ENCODE peak calls at places on chromosomes 13 and 19, in nine cellular contexts. N is A549, H is IMR-90, R is PC-9, X is PC-3, J is thoracic aorta, T is Peyer's patch, W is right lobe of liver, D is heart right ventricle. K is an unnamed sample.

GRCh38 chr13:68627377-68627776 is 1397.2 kb upstream of the PCDH9 start:
- DNase-seq in N (no peak), H (no peak), R (no peak), X (no peak), J (no peak), T (no peak), W (no peak), D (no peak), K (no peak)

GRCh38 chr13:112980441-112980840 is 11.4 kb downstream of the MCF2L start:
- DNase-seq in N (no peak), H (no peak), R (no peak), X (no peak), J (no peak), T (no peak), W (no peak), D (no peak), K (no peak)

GRCh38 chr19:48719263-48720171 is at the start of gene MAMSTR:
- DNase-seq in N (no peak), H (no peak), R (no peak), X (no peak), J (no peak), T (no peak), W (no peak), D (peak; percentile 30), K (no peak)

GRCh38 chr19:13012690-13013608 is 17.7 kb downstream of the NFIX start:
- DNase-seq in N (no peak), H (peak; percentile 63), R (no peak), X (peak; percentile 78), J (no peak), T (no peak), W (peak; percentile 75), D (no peak), K (no peak)

GRCh38 chr19:1045247-1045603 is 5.3 kb downstream of the ABCA7 start:
- DNase-seq in N (peak; percentile 91), H (no peak), R (peak; percentile 87), X (peak; percentile 66), J (no peak), T (no peak), W (peak; percentile 28), D (no peak), K (no peak)

GRCh38 chr19:2604747-2605329 is 97.7 kb downstream of the GNG7 start:
- DNase-seq in N (no peak), H (no peak), R (no peak), X (no peak), J (no peak), T (no peak), W (no peak), D (no peak), K (no peak)

GRCh38 chr13:97068964-97069815 is 74.9 kb upstream of the OXGR1 start:
- DNase-seq in N (no peak), H (no peak), R (no peak), X (no peak), J (no peak), T (no peak), W (no peak), D (no peak), K (no peak)

GRCh38 chr19:14661372-14661924 is 13.2 kb downstream of the ADGRE3 start:
- DNase-seq in N (no peak), H (no peak), R (no peak), X (no peak), J (no peak), T (no peak), W (no peak), D (no peak), K (no peak)

GRCh38 chr19:49056101-49056901 is 1.2 kb downstream of the CGB7 start:
- DNase-seq in N (peak; percentile 64), H (peak; percentile 28), R (peak; percentile 54), X (peak; percentile 52), J (no peak), T (peak; percentile 45), W (peak; percentile 72), D (peak; percentile 43), K (no peak)

GRCh38 chr19:53576941-53577653 is 39.2 kb downstream of the ZNF331 start:
- DNase-seq in N (no peak), H (no peak), R (no peak), X (no peak), J (no peak), T (no peak), W (no peak), D (no peak), K (no peak)

GRCh38 chr13:32033744-32034143 is 2.2 kb downstream of the FRY start:
- DNase-seq in N (no peak), H (peak; percentile 33), R (peak; percentile 77), X (no peak), J (no peak), T (no peak), W (no peak), D (no peak), K (peak; percentile 39)
- H3K27ac ChIP-seq in N (no peak overlapping the region), H (peak overlapping the region; percentile 43), R (no peak overlapping the region), X (no peak overlapping the region), J (no peak overlapping the region), T (no peak overlapping the region), W (no peak overlapping the region), D (no peak overlapping the region), K (peak overlapping the region; percentile 38)

GRCh38 chr19:43731346-43731745 is 15.5 kb downstream of the IRGC start:
- DNase-seq in N (no peak), H (no peak), R (no peak), X (no peak), J (no peak), T (no peak), W (no peak), D (no peak), K (no peak)

GRCh38 chr19:43727593-43727853 is 11.6 kb downstream of the IRGC start:
- DNase-seq in N (no peak), H (no peak), R (no peak), X (no peak), J (no peak), T (no peak), W (no peak), D (no peak), K (no peak)

GRCh38 chr19:43735013-43735412 is 19.1 kb downstream of the IRGC start:
- DNase-seq in N (no peak), H (no peak), R (no peak), X (no peak), J (no peak), T (no peak), W (no peak), D (no peak), K (no peak)

GRCh38 chr19:43735957-43736356 is 18.8 kb downstream of the SMG9 start:
- DNase-seq in N (no peak), H (peak; percentile 68), R (no peak), X (no peak), J (no peak), T (no peak), W (no peak), D (no peak), K (no peak)

DNA sequence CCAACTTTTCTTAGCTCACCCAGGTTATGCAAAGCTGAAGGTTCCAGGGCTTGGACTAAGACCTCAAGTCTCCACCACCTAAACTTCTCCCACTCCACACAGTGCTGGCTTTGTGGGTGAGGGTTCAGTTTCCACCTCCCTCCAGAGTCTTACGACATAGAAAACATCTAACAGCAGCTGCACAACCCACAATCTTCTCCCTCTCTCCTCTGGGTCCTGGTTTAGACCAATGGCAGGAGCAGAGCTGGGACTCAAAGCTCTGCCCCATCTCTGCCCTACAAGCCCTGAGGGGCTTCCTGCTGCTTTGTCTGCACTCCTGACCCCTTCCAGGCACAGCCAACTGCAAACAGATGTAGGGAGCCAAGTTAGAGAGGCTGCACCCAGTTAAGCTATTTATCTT is 16.0 kb downstream of the IRGC start:
- DNase-seq in N (no peak), H (peak; percentile 11), R (peak; percentile 41), X (no peak), J (no peak), T (no peak), W (no peak), D (no peak), K (no peak)
- H3K27ac ChIP-seq in N (no peak overlapping the region), H (no peak overlapping the region), R (no peak overlapping the region), X (no peak overlapping the region), J (no peak overlapping the region), T (no peak overlapping the region), W (no peak overlapping the region), D (no peak overlapping the region), K (no peak overlapping the region)

DNA sequence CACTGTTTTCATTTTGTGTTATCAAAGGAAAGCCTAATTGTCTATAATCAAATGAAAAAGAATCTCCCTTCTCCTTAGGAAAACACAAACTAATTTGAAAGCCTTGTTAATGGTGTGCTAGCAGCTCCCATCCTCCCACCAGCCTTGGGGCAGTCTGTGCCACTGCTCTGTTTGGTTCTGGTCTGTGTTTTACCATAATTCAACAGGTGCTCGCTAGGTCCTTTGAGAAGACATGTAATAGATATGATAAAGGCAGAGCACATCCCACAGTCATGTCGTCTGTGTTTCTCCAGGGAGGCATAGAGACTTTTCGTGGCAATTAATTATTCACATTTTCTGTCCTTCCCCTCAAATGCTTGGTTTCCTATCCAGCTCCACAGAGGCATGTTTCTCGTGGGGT is 23.8 kb downstream of the FAM124A start:
- DNase-seq in N (no peak), H (no peak), R (no peak), X (no peak), J (no peak), T (no peak), W (no peak), D (no peak), K (no peak)
- H3K27ac ChIP-seq in N (no peak overlapping the region), H (no peak overlapping the region), R (no peak overlapping the region), X (no peak overlapping the region), J (no peak overlapping the region), T (no peak overlapping the region), W (no peak overlapping the region), D (peak overlapping the region; percentile 78), K (no peak overlapping the region)

GRCh38 chr19:17245535-17245984 is at the start of gene NR2F6:
- DNase-seq in N (no peak), H (no peak), R (no peak), X (no peak), J (no peak), T (no peak), W (no peak), D (no peak), K (no peak)

GRCh38 chr19:17246681-17247425 is 1.1 kb upstream of the NR2F6 start:
- DNase-seq in N (peak; percentile 68), H (peak; percentile 23), R (peak; percentile 53), X (no peak), J (no peak), T (no peak), W (peak; percentile 69), D (peak; percentile 46), K (no peak)

GRCh38 chr19:17248011-17248776 is 2.5 kb upstream of the NR2F6 start:
- DNase-seq in N (no peak), H (no peak), R (peak; percentile 98), X (no peak), J (no peak), T (no peak), W (no peak), D (no peak), K (no peak)

GRCh38 chr19:17254636-17255035 is 8.9 kb upstream of the NR2F6 start:
- DNase-seq in N (no peak), H (no peak), R (peak; percentile 40), X (no peak), J (no peak), T (no peak), W (no peak), D (no peak), K (no peak)

DNA sequence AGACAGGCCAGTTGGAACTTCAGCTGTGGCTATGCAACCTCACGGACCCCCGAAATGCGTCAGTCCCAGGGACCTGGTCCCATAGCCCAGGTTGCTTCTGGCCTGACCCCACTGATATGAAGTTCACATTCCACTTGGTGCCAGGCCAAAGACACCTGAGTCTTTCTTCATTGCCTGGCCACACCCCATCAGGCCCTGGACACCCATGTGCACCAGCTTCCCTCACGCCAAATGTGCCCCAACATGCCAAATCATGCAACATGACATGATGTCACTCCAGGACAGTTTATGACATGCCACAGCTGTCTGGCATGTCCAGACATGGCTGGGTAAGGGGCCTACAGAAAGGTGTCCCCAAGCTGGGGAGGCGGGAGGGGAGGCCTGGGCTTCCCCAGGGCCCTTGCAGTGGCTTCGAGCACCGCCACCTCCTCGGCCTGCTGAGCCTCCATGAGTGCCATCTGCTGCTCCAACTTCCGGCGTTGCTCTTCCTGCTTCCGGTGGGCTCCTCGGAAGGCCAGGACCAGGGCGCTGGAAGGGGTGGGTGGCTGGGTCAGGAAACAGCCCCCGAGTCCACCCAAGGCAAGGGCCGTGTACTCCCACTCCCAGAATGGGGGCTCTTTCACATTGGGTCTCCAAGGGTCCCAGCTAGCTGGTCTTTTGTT is 4.3 kb upstream of the NR2F6 start:
- DNase-seq in N (no peak), H (no peak), R (peak; percentile 31), X (no peak), J (no peak), T (no peak), W (no peak), D (no peak), K (no peak)
- H3K27ac ChIP-seq in N (peak overlapping the region; percentile 92), H (no peak overlapping the region), R (peak overlapping the region; percentile 95), X (peak overlapping the region; percentile 23), J (no peak overlapping the region), T (no peak overlapping the region), W (no peak overlapping the region), D (no peak overlapping the region), K (peak overlapping the region; percentile 84)

K was measured in epithelial cell of prostate.